ENCODE peak calls at places on chromosomes 13 and 19, in eight cellular contexts. U is GM12878, K is MM.1S, Q is H1, X is PC-3, I is IMR-90, A is H9, O is K562. Z is an unnamed sample. For H3K4me1 and H4K20me1, the result is how much of the 10 kb centered on the place peaks cover.

GRCh38 chr13:114204894-114205293 is 25.8 kb downstream of the CFAP97D2 start:
- DNase-seq in U (no peak), K (no peak), Q (no peak), X (no peak), I (no peak), A (no peak), O (no peak), Z (no peak)

GRCh38 chr19:5536337-5536894 is 31.3 kb downstream of the TINCR start:
- DNase-seq in U (no peak), K (no peak), Q (peak), X (peak), I (peak), A (peak), O (no peak), Z (peak)

GRCh38 chr13:94154362-94154761 is 325.1 kb downstream of the DCT start:
- DNase-seq in U (no peak), K (no peak), Q (no peak), X (peak), I (peak), A (no peak), O (no peak), Z (peak)

GRCh38 chr13:43573787-43574562 is 212.8 kb downstream of the ENOX1 start:
- DNase-seq in U (no peak), K (no peak), Q (no peak), X (no peak), I (no peak), A (no peak), O (no peak), Z (no peak)

GRCh38 chr13:26219726-26220125 is 2.4 kb downstream of the RNF6 start:
- DNase-seq in U (no peak), K (no peak), Q (no peak), X (peak), I (peak), A (no peak), O (no peak), Z (no peak)

GRCh38 chr13:59823495-59823894 is 340.2 kb downstream of the DIAPH3 start:
- DNase-seq in U (no peak), K (no peak), Q (no peak), X (peak), I (peak), A (no peak), O (no peak), Z (no peak)

GRCh38 chr19:48812094-48812929 is 1.5 kb upstream of the BCAT2 start:
- DNase-seq in U (no peak), K (peak), Q (peak), X (peak), I (peak), A (peak), O (peak), Z (peak)

GRCh38 chr19:38569368-38569983 is 48.3 kb downstream of the MAP4K1 start:
- DNase-seq in U (no peak), K (no peak), Q (no peak), X (no peak), I (no peak), A (no peak), O (no peak), Z (no peak)

GRCh38 chr13:45447050-45447661 is 17.6 kb upstream of the COG3 start:
- DNase-seq in U (no peak), K (no peak), Q (no peak), X (no peak), I (no peak), A (no peak), O (no peak), Z (no peak)

GRCh38 chr13:37701306-37701705 is 102.7 kb upstream of the POSTN start:
- DNase-seq in U (no peak), K (no peak), Q (no peak), X (no peak), I (peak), A (no peak), O (no peak), Z (no peak)

GRCh38 chr13:100473087-100473486 is 115.5 kb downstream of the GGACT start:
- DNase-seq in U (no peak), K (no peak), Q (peak), X (no peak), I (no peak), A (no peak), O (no peak), Z (no peak)

GRCh38 chr13:108276060-108276459 is 6.5 kb downstream of the TNFSF13B start:
- DNase-seq in U (no peak), K (no peak), Q (no peak), X (no peak), I (no peak), A (no peak), O (no peak), Z (no peak)

GRCh38 chr19:44648536-44649370 is 5.0 kb downstream of the PVR start:
- DNase-seq in U (no peak), K (no peak), Q (no peak), X (peak), I (peak), A (no peak), O (no peak), Z (peak)

GRCh38 chr19:31214997-31215396 is 134.2 kb downstream of the TSHZ3 start:
- DNase-seq in U (no peak), K (no peak), Q (no peak), X (peak), I (no peak), A (no peak), O (no peak), Z (no peak)

GRCh38 chr13:22148187-22148586 is 477.3 kb downstream of the FGF9 start:
- DNase-seq in U (no peak), K (no peak), Q (no peak), X (no peak), I (no peak), A (no peak), O (no peak), Z (no peak)

GRCh38 chr13:73684286-73684685 is 449.9 kb downstream of the KLF12 start:
- DNase-seq in U (no peak), K (no peak), Q (no peak), X (peak), I (no peak), A (no peak), O (no peak), Z (no peak)

GRCh38 chr13:36124236-36124822 is 6.9 kb downstream of the DCLK1 start:
- DNase-seq in U (no peak), K (no peak), Q (no peak), X (peak), I (peak), A (no peak), O (no peak), Z (peak)

GRCh38 chr19:10402441-10403038 is 802 bp downstream of the CDC37 start:
- DNase-seq in U (no peak), K (no peak), Q (no peak), X (peak), I (no peak), A (no peak), O (peak), Z (peak)

GRCh38 chr19:55086730-55087541 is 11.3 kb downstream of the EPS8L1 start:
- DNase-seq in U (no peak), K (no peak), Q (peak), X (no peak), I (peak), A (peak), O (no peak), Z (peak)

DNA sequence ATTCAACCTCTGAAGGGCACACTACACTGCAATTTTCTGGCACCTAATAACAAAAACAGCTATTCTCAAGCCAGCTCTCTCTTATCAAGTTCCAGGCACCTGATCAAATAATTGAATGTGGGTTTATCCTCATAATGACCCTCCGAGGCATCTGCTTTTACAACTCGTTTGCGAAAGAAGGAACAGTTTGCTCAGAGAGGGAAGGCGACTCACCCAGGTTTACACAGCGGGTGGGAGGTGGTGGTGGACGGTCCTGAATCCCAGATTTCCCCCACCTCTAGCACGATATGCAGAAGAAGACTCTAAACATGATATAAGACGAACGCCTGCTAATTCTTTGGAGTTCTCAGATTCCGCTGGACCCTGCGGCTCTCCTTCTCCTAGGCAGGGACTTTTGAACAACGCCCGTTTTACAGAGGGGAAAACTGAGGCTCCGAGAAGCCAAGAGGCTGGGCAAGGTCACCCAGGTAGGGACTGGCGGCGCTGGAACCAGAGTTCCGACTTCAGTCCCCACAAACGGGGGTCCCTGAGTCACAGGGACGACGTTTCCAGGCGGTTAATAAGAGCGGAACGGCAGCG is 627 bp downstream of the SGTA start:
- DNase-seq in U (no peak), K (peak), Q (no peak), X (no peak), I (no peak), A (no peak), O (no peak), Z (no peak)
- H3K4me1 ChIP-seq in U (under half), K (under half), Q (under half), X (under half), I (under half), A (under half), O (under half), Z (under half)

DNA sequence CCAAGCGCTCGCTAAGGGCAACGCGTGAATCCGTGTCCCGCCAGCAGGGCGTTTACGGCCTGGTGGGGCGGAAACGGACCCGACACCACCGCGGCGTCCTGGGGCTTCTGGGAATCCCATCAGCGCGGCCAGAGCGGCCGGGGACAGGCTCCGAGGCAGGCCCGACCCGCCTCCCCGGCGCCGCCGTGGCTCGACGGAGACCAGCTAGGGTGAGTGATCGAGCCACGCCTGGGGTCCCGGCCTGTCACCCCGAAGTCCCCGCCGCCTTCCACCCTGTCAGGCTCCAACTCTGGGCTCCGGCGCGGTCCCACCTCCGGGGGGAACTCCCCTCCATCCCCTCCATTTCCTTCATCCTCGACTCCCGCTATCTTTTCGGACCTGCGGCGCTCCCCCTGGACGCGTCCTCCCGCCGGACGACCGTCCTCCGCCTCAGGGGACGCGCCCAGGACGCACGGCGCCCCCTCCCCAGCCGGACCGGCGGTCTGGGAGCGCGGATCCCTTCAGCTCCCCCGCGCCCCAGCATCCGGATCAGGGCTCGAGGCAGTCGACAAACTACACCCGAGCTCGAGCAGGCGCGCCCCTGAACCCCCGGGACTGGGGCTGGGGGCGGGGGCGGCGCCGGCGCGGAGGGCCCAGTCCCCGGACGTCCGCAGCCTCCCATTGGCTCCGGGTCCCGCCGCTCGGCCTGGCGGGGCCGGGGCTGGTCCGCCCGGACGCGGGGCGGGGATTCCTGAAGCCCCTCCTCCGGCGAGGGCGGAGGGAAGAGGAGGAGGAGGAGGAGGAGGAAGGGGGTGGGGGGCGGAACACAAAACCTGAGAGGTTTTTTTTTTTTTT is 643 bp upstream of the BICRA start:
- DNase-seq in U (peak), K (peak), Q (peak), X (peak), I (peak), A (peak), O (peak), Z (peak)
- H4K20me1 ChIP-seq in U (under half), K (under half), Q (under half), X (under half), I (under half), A (under half), O (under half), Z (under half)

GRCh38 chr19:7679771-7680605 is 645 bp upstream of the TRAPPC5 start:
- DNase-seq in U (no peak), K (no peak), Q (no peak), X (no peak), I (no peak), A (no peak), O (no peak), Z (no peak)
- H3K27ac ChIP-seq in U (no peak), K (no peak), Q (no peak), X (no peak), I (no peak), A (no peak), O (no peak), Z (no peak)

GRCh38 chr19:15379083-15379995 is at the start of gene AKAP8:
- DNase-seq in U (peak), K (peak), Q (peak), X (peak), I (peak), A (peak), O (peak), Z (peak)

GRCh38 chr19:15381429-15381828 is 1.8 kb upstream of the AKAP8 start:
- DNase-seq in U (no peak), K (no peak), Q (no peak), X (no peak), I (no peak), A (no peak), O (no peak), Z (peak)

GRCh38 chr19:15379996-15380647 is 535 bp upstream of the AKAP8 start:
- DNase-seq in U (no peak), K (peak), Q (peak), X (peak), I (peak), A (peak), O (peak), Z (peak)

GRCh38 chr19:15381864-15382263 is 2.3 kb upstream of the AKAP8 start:
- DNase-seq in U (no peak), K (no peak), Q (no peak), X (no peak), I (no peak), A (no peak), O (no peak), Z (no peak)

DNA sequence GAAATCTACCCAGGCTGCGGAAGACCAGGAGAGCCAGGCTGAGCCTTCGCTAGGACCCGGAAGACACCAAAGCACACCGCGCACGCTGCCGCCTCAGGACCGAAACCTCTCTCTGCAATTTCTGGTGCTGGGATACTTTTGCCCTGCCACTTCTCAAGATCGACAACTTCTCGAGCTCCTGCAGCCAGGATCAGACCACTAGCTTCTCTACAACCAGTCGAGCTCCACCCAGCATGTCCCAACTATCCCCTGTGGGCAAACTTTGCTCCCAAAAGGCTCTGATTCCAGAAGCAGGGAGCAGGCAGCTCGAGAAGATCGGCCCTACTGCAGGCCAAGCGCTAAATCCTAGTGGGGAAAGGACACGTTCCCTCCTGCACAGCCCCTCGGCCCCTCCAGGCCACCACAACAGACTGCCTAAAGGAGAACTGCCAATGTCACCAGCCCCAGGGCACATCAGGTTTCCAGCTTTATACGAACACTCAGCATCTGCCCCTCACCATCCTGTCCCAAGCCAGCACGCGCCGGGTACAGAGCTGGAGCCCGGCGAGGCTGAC is 981 bp downstream of the AKAP8 start:
- DNase-seq in U (no peak), K (peak), Q (no peak), X (peak), I (peak), A (no peak), O (peak), Z (peak)
- H3K4me1 ChIP-seq in U (under half), K (under half), Q (under half), X (under half), I (under half), A (under half), O (under half), Z (under half)

GRCh38 chr19:53504903-53505302 is 33.0 kb upstream of the ZNF331 start:
- DNase-seq in U (no peak), K (no peak), Q (no peak), X (no peak), I (no peak), A (no peak), O (no peak), Z (peak)

GRCh38 chr19:53509845-53510244 is 28.1 kb upstream of the ZNF331 start:
- DNase-seq in U (no peak), K (no peak), Q (no peak), X (no peak), I (no peak), A (no peak), O (no peak), Z (peak)

GRCh38 chr19:53507523-53508442 is 30.2 kb upstream of the ZNF331 start:
- DNase-seq in U (no peak), K (no peak), Q (no peak), X (peak), I (peak), A (no peak), O (no peak), Z (peak)

GRCh38 chr19:53509443-53509842 is 28.5 kb upstream of the ZNF331 start:
- DNase-seq in U (no peak), K (no peak), Q (no peak), X (no peak), I (no peak), A (no peak), O (no peak), Z (no peak)

GRCh38 chr19:53506728-53507127 is 31.2 kb upstream of the ZNF331 start:
- DNase-seq in U (no peak), K (no peak), Q (no peak), X (no peak), I (no peak), A (no peak), O (no peak), Z (no peak)
- H4K20me1 ChIP-seq in U (under half), K (under half), Q (under half), X (under half), I (under half), A (under half), O (under half), Z (under half)

DNA sequence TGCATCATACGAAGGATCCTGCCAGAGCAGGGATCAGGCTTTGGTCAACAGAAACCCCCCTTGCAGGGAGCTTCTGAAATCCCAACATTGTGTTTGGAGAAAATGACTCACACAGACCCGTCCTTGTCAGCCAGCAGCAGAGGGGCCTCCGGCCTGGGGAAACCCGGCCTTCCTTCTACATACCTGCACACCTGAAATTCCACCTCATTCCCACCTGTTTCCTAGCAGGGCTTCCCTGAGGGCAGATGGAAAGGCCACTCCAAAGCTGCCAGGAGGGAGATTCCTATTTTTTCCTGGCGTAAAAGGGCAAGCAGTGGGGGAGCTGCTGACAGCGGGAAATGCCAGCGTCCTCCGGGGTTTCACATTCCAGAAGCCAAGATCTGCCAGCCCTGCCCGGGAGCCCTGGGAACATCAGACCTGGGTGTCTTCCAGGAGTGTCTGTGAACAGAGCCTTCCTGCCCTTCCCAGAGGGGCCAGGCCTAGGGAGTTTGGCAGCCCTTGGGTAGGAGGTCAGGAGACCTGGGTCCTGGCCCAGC is 3.0 kb upstream of the IGFL1 start:
- DNase-seq in U (no peak), K (no peak), Q (no peak), X (peak), I (no peak), A (no peak), O (no peak), Z (no peak)
- H3K27ac ChIP-seq in U (no peak), K (no peak), Q (no peak), X (no peak), I (no peak), A (no peak), O (no peak), Z (no peak)

DNA sequence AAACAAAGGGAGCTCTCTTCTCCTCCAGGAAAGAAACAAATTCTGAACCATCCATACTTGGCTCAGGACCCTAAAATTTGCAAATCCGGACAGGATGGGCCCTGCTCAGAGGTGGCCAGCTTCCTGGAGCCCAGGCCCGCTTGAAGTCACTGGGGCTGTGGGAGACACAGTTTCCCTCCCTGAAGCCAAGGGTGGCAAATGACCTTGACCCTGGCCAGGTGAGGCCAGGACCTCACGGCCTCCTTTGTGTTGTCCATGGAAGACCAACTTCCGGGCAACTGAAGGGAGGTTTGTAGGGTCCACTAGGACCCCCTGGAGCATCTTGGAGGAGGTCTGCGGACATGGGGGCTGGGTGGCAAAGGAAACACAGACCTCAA is 5.5 kb downstream of the NANOS3 start:
- DNase-seq in U (no peak), K (no peak), Q (no peak), X (no peak), I (no peak), A (no peak), O (no peak), Z (peak)
- H3K4me1 ChIP-seq in U (under half), K (under half), Q (under half), X (under half), I (under half), A (under half), O (under half), Z (under half)

GRCh38 chr19:15255359-15255990 is 23.2 kb upstream of the EPHX3 start:
- DNase-seq in U (no peak), K (no peak), Q (no peak), X (no peak), I (no peak), A (no peak), O (no peak), Z (peak)
- H4K20me1 ChIP-seq in U (under half), K (under half), Q (under half), X (under half), I (half or more), A (under half), O (under half), Z (half or more)

DNA sequence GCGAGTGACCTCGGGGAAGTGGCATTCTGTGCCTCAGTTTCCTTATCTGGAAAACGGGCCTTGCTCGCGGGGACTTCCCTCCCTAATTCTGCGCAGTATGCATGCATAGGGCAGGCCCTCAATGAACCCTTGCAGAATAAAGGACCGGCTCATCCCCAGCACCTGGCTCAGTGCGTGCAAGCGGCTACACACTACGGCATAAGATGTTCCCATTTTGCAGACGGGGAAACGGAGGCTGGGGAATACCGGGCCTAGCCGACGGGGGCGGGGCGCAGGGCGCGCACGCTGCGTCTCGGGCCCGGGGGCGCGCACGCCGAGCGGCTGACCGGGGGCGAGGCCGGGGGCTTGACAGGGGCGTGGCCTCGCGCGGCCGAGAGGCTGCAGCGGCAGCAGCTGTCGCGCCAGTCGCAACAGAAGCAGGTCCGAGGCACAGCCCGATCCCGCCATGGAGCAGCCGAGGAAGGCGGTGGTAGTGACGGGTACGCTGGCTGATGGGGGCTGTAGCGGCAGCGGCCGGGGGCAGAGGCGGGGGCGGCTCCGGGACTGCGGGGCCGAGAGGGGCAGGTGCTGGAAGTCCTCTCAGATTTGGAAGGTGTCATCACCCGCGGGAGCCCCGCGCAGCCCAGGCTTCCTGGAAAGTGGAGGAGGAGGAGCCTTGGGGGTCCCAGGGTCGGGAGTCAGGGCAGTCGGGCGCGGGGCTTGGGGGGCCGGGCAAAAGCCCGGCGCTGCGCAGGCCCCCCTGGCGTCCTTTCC is at the start of gene PGPEP1:
- DNase-seq in U (no peak), K (peak), Q (peak), X (peak), I (peak), A (peak), O (peak), Z (peak)
- H3K27ac ChIP-seq in U (peak), K (no peak), Q (no peak), X (no peak), I (peak), A (no peak), O (peak), Z (no peak)